ENCODE peak calls at places on chromosomes 16 and 17, in six cellular contexts. One of them, this sample, is unnamed. For H3K36me3 and H3K27me3, the result is how much of the 10 kb centered on the place peaks cover.

GRCh38 chr16:88023786-88024185 is 72.6 kb downstream of the BANP start:
- DNase-seq in heart left ventricle: no peak
- DNase-seq in NT2/D1: no peak
- DNase-seq in CD8-positive, alpha-beta memory T cell: no peak
- DNase-seq in testis: no peak
- DNase-seq in tibial artery: no peak
- DNase-seq in this sample: no peak

GRCh38 chr17:13350466-13350865 is 251.3 kb downstream of the HS3ST3A1 start:
- DNase-seq in heart left ventricle: no peak
- DNase-seq in NT2/D1: no peak
- DNase-seq in CD8-positive, alpha-beta memory T cell: no peak
- DNase-seq in testis: no peak
- DNase-seq in tibial artery: no peak
- DNase-seq in this sample: no peak

GRCh38 chr17:7823581-7824001 is 10.4 kb upstream of the KDM6B start:
- DNase-seq in heart left ventricle: no peak
- DNase-seq in NT2/D1: no peak
- DNase-seq in CD8-positive, alpha-beta memory T cell: no peak
- DNase-seq in testis: no peak
- DNase-seq in tibial artery: no peak
- DNase-seq in this sample: peak

GRCh38 chr16:85898521-85899442 is at the start of gene IRF8:
- DNase-seq in heart left ventricle: peak
- DNase-seq in NT2/D1: no peak
- DNase-seq in CD8-positive, alpha-beta memory T cell: peak
- DNase-seq in testis: peak
- DNase-seq in tibial artery: peak
- DNase-seq in this sample: peak

GRCh38 chr16:48901712-48902374 is 291.9 kb upstream of the N4BP1 start:
- DNase-seq in heart left ventricle: no peak
- DNase-seq in NT2/D1: no peak
- DNase-seq in CD8-positive, alpha-beta memory T cell: no peak
- DNase-seq in testis: no peak
- DNase-seq in tibial artery: no peak
- DNase-seq in this sample: peak

GRCh38 chr17:77697480-77698400 is 260.8 kb upstream of the TNRC6C start:
- DNase-seq in heart left ventricle: no peak
- DNase-seq in NT2/D1: no peak
- DNase-seq in CD8-positive, alpha-beta memory T cell: no peak
- DNase-seq in testis: no peak
- DNase-seq in tibial artery: no peak
- DNase-seq in this sample: peak

GRCh38 chr16:54493076-54493475 is 206.5 kb upstream of the IRX3 start:
- DNase-seq in heart left ventricle: no peak
- DNase-seq in NT2/D1: no peak
- DNase-seq in CD8-positive, alpha-beta memory T cell: no peak
- DNase-seq in testis: no peak
- DNase-seq in tibial artery: no peak
- DNase-seq in this sample: no peak

GRCh38 chr17:83194761-83195329 is 115.4 kb downstream of the METRNL start:
- DNase-seq in heart left ventricle: peak
- DNase-seq in NT2/D1: no peak
- DNase-seq in CD8-positive, alpha-beta memory T cell: peak
- DNase-seq in testis: peak
- DNase-seq in tibial artery: peak
- DNase-seq in this sample: no peak

GRCh38 chr17:48293319-48294192 is 136.5 kb downstream of the SKAP1 start:
- DNase-seq in heart left ventricle: no peak
- DNase-seq in NT2/D1: no peak
- DNase-seq in CD8-positive, alpha-beta memory T cell: no peak
- DNase-seq in testis: no peak
- DNase-seq in tibial artery: no peak
- DNase-seq in this sample: no peak

GRCh38 chr16:47465919-47466630 is 4.9 kb downstream of the PHKB start:
- DNase-seq in heart left ventricle: no peak
- DNase-seq in NT2/D1: no peak
- DNase-seq in CD8-positive, alpha-beta memory T cell: no peak
- DNase-seq in testis: no peak
- DNase-seq in tibial artery: no peak
- DNase-seq in this sample: no peak

GRCh38 chr16:86512860-86513470 is 2.6 kb downstream of the FOXF1 start:
- DNase-seq in heart left ventricle: no peak
- DNase-seq in NT2/D1: no peak
- DNase-seq in CD8-positive, alpha-beta memory T cell: no peak
- DNase-seq in testis: no peak
- DNase-seq in tibial artery: no peak
- DNase-seq in this sample: peak

GRCh38 chr17:48100591-48101011 is 677 bp downstream of the CBX1 start:
- DNase-seq in heart left ventricle: peak
- DNase-seq in NT2/D1: peak
- DNase-seq in CD8-positive, alpha-beta memory T cell: no peak
- DNase-seq in testis: peak
- DNase-seq in tibial artery: peak
- DNase-seq in this sample: peak

GRCh38 chr17:48037036-48037881 is at the start of gene COPZ2:
- DNase-seq in heart left ventricle: peak
- DNase-seq in NT2/D1: no peak
- DNase-seq in CD8-positive, alpha-beta memory T cell: peak
- DNase-seq in testis: peak
- DNase-seq in tibial artery: peak
- DNase-seq in this sample: peak

GRCh38 chr16:11748023-11748403 is 5.4 kb upstream of the TXNDC11 start:
- DNase-seq in heart left ventricle: no peak
- DNase-seq in NT2/D1: no peak
- DNase-seq in CD8-positive, alpha-beta memory T cell: no peak
- DNase-seq in testis: no peak
- DNase-seq in tibial artery: no peak
- DNase-seq in this sample: no peak

GRCh38 chr17:45371414-45372324 is 54.8 kb upstream of the MAP3K14 start:
- DNase-seq in heart left ventricle: peak
- DNase-seq in NT2/D1: peak
- DNase-seq in CD8-positive, alpha-beta memory T cell: no peak
- DNase-seq in testis: peak
- DNase-seq in tibial artery: peak
- DNase-seq in this sample: peak

GRCh38 chr17:77214743-77215142 is 74.0 kb downstream of the SEC14L1 start:
- DNase-seq in heart left ventricle: peak
- DNase-seq in NT2/D1: peak
- DNase-seq in CD8-positive, alpha-beta memory T cell: peak
- DNase-seq in testis: peak
- DNase-seq in tibial artery: no peak
- DNase-seq in this sample: peak

GRCh38 chr17:39962642-39963220 is at the start of gene GSDMA:
- DNase-seq in heart left ventricle: no peak
- DNase-seq in NT2/D1: no peak
- DNase-seq in CD8-positive, alpha-beta memory T cell: no peak
- DNase-seq in testis: no peak
- DNase-seq in tibial artery: no peak
- DNase-seq in this sample: no peak

GRCh38 chr16:54142787-54143186 is 143.8 kb downstream of the IRX3 start:
- DNase-seq in heart left ventricle: no peak
- DNase-seq in NT2/D1: no peak
- DNase-seq in CD8-positive, alpha-beta memory T cell: no peak
- DNase-seq in testis: no peak
- DNase-seq in tibial artery: no peak
- DNase-seq in this sample: no peak

GRCh38 chr17:77391668-77392375 is 251.1 kb downstream of the SEC14L1 start:
- DNase-seq in heart left ventricle: peak
- DNase-seq in NT2/D1: no peak
- DNase-seq in CD8-positive, alpha-beta memory T cell: peak
- DNase-seq in testis: peak
- DNase-seq in tibial artery: peak
- DNase-seq in this sample: peak

GRCh38 chr17:13362341-13363122 is 239.2 kb downstream of the HS3ST3A1 start:
- DNase-seq in heart left ventricle: no peak
- DNase-seq in NT2/D1: no peak
- DNase-seq in CD8-positive, alpha-beta memory T cell: no peak
- DNase-seq in testis: no peak
- DNase-seq in tibial artery: no peak
- DNase-seq in this sample: no peak

GRCh38 chr16:69542974-69543373 is 22.8 kb upstream of the NFAT5 start:
- DNase-seq in heart left ventricle: no peak
- DNase-seq in NT2/D1: no peak
- DNase-seq in CD8-positive, alpha-beta memory T cell: no peak
- DNase-seq in testis: peak
- DNase-seq in tibial artery: no peak
- DNase-seq in this sample: no peak

GRCh38 chr16:23570992-23571632 is 13.6 kb downstream of the UBFD1 start:
- DNase-seq in heart left ventricle: no peak
- DNase-seq in NT2/D1: no peak
- DNase-seq in CD8-positive, alpha-beta memory T cell: peak
- DNase-seq in testis: no peak
- DNase-seq in tibial artery: peak
- DNase-seq in this sample: no peak

GRCh38 chr16:89984215-89984614 is 35.0 kb downstream of the DBNDD1 start:
- DNase-seq in heart left ventricle: no peak
- DNase-seq in NT2/D1: no peak
- DNase-seq in CD8-positive, alpha-beta memory T cell: no peak
- DNase-seq in testis: no peak
- DNase-seq in tibial artery: no peak
- DNase-seq in this sample: no peak

GRCh38 chr16:73890524-73891500 is 405.8 kb upstream of the PSMD7 start:
- DNase-seq in heart left ventricle: no peak
- DNase-seq in NT2/D1: peak
- DNase-seq in CD8-positive, alpha-beta memory T cell: no peak
- DNase-seq in testis: no peak
- DNase-seq in tibial artery: no peak
- DNase-seq in this sample: peak

GRCh38 chr16:81175325-81175891 is 63.1 kb upstream of the BCO1 start:
- DNase-seq in heart left ventricle: no peak
- DNase-seq in NT2/D1: no peak
- DNase-seq in CD8-positive, alpha-beta memory T cell: no peak
- DNase-seq in testis: no peak
- DNase-seq in tibial artery: no peak
- DNase-seq in this sample: no peak

GRCh38 chr16:81185416-81185815 is 53.1 kb upstream of the BCO1 start:
- DNase-seq in heart left ventricle: no peak
- DNase-seq in NT2/D1: no peak
- DNase-seq in CD8-positive, alpha-beta memory T cell: no peak
- DNase-seq in testis: no peak
- DNase-seq in tibial artery: no peak
- DNase-seq in this sample: no peak

GRCh38 chr16:81179219-81179618 is 59.3 kb upstream of the BCO1 start:
- DNase-seq in heart left ventricle: no peak
- DNase-seq in NT2/D1: no peak
- DNase-seq in CD8-positive, alpha-beta memory T cell: no peak
- DNase-seq in testis: no peak
- DNase-seq in tibial artery: no peak
- DNase-seq in this sample: no peak

GRCh38 chr16:81181013-81181720 is 57.3 kb upstream of the BCO1 start:
- DNase-seq in heart left ventricle: peak
- DNase-seq in NT2/D1: peak
- DNase-seq in CD8-positive, alpha-beta memory T cell: no peak
- DNase-seq in testis: peak
- DNase-seq in tibial artery: peak
- DNase-seq in this sample: peak

DNA sequence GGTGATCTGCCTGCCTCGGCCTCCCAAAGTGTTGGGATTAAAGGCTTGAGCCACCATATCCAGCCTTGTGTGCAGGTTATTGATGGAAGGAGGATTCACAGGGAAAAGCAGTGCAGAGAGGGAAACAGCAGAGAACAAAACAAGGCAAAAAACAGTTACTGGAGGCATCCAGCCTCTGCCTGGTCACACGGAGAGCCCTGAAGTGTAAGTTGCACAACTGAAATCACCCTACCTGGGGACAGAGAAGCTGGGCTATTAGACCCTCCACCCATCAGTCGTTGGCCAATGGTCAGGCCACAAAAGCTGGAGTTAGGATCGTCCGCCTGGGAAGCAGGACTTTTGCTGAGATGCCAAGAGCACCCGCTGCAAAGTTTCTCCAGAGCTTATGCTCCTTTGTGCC is 57.9 kb upstream of the BCO1 start:
- DNase-seq in heart left ventricle: no peak
- DNase-seq in NT2/D1: no peak
- DNase-seq in CD8-positive, alpha-beta memory T cell: no peak
- DNase-seq in testis: no peak
- DNase-seq in tibial artery: no peak
- DNase-seq in this sample: no peak
- H3K4me3 ChIP-seq in heart left ventricle: no peak
- H3K4me3 ChIP-seq in NT2/D1: peak
- H3K4me3 ChIP-seq in CD8-positive, alpha-beta memory T cell: no peak
- H3K4me3 ChIP-seq in testis: no peak
- H3K4me3 ChIP-seq in tibial artery: peak
- H3K4me3 ChIP-seq in this sample: no peak

DNA sequence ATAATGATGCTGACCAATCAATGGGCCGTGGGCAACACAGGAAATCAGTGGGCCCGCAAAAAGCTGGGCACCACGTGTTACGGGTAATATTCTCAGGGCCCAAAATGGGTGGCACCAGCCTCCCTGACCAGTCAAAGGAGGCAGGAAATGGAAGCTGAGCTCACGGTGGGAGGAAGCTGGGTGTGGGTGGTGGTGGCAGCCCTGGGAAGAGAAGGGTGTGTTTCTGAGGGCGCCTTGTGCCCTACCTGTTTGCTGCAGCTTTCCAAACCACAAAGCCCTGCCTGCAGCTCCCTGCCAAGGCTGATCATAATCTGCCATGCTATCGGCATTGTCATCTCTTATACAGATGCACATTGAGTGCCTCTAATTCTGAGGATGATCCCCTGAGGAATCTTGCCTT is 457.9 kb downstream of the SLC39A11 start:
- DNase-seq in heart left ventricle: no peak
- DNase-seq in NT2/D1: no peak
- DNase-seq in CD8-positive, alpha-beta memory T cell: no peak
- DNase-seq in testis: no peak
- DNase-seq in tibial artery: no peak
- DNase-seq in this sample: no peak
- H3K36me3 ChIP-seq in heart left ventricle: under half
- H3K36me3 ChIP-seq in NT2/D1: under half
- H3K36me3 ChIP-seq in CD8-positive, alpha-beta memory T cell: under half
- H3K36me3 ChIP-seq in testis: under half
- H3K36me3 ChIP-seq in tibial artery: under half
- H3K36me3 ChIP-seq in this sample: under half

DNA sequence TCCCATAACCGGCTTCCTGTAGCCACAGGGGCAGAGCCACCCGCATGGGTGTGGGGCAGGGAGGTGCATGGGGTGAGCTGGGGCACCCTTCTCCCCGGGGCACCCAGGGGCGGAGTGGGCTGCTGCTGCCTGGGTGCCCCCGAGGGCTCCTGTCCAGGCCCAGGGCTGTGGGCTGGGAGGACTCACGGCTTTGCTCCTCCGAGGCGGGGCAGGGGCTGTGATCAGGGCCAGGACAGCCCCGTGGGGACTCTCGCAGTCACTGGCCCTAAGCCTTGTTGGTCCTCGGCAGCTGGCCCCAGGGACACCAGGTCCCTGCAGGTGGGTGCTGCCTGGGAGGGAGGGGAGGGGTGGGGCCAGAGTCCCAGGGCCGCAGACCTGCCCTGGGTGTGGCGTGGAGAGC is 19.7 kb downstream of the CACNA1H start:
- DNase-seq in heart left ventricle: no peak
- DNase-seq in NT2/D1: no peak
- DNase-seq in CD8-positive, alpha-beta memory T cell: no peak
- DNase-seq in testis: no peak
- DNase-seq in tibial artery: no peak
- DNase-seq in this sample: peak
- H3K27me3 ChIP-seq in heart left ventricle: under half
- H3K27me3 ChIP-seq in NT2/D1: under half
- H3K27me3 ChIP-seq in CD8-positive, alpha-beta memory T cell: under half
- H3K27me3 ChIP-seq in testis: under half
- H3K27me3 ChIP-seq in tibial artery: under half
- H3K27me3 ChIP-seq in this sample: under half

GRCh38 chr16:3461120-3461519 is 17.6 kb downstream of the NAA60 start:
- DNase-seq in heart left ventricle: no peak
- DNase-seq in NT2/D1: no peak
- DNase-seq in CD8-positive, alpha-beta memory T cell: peak
- DNase-seq in testis: no peak
- DNase-seq in tibial artery: no peak
- DNase-seq in this sample: peak
- H3K4me3 ChIP-seq in heart left ventricle: no peak
- H3K4me3 ChIP-seq in NT2/D1: no peak
- H3K4me3 ChIP-seq in CD8-positive, alpha-beta memory T cell: no peak
- H3K4me3 ChIP-seq in testis: no peak
- H3K4me3 ChIP-seq in tibial artery: no peak
- H3K4me3 ChIP-seq in this sample: no peak